ENCODE peak calls at places on chromosomes 7 and 10, in five cellular contexts. W, S, X, N and V are unnamed samples.

GRCh38 chr10:119306514-119306951 is 99.2 kb downstream of the GRK5 start:
- DNase-seq in N (no peak), W (no peak), X (peak; percentile 92), S (peak; percentile 62), V (peak; percentile 28)

GRCh38 chr7:16753102-16753931 is at the start of gene TSPAN13:
- DNase-seq in X (peak; percentile 87), N (peak; percentile 93), S (peak; percentile 10), W (peak; percentile 72), V (peak; percentile 46)

GRCh38 chr7:12017046-12017445 is 185.0 kb upstream of the THSD7A start:
- DNase-seq in W (no peak), S (no peak), X (no peak), N (no peak), V (no peak)

GRCh38 chr7:158028290-158028941 is 559.2 kb downstream of the PTPRN2 start:
- DNase-seq in S (no peak), W (no peak), N (no peak), X (no peak), V (no peak)

GRCh38 chr7:38232475-38233366 is 40.7 kb downstream of the TARP start:
- DNase-seq in W (no peak), N (no peak), S (peak; percentile 38), X (peak; percentile 36), V (no peak)

GRCh38 chr10:6086375-6087233 is 2.2 kb upstream of the RBM17 start:
- DNase-seq in W (peak; percentile 93), X (peak; percentile 90), S (peak; percentile 77), N (peak; percentile 55), V (peak; percentile 39)

GRCh38 chr7:129855234-129855673 is 97.5 kb downstream of the UBE2H start:
- DNase-seq in N (no peak), S (no peak), W (no peak), X (no peak), V (no peak)

GRCh38 chr10:42970451-42971250 is 106.2 kb upstream of the RET start:
- DNase-seq in W (no peak), S (peak; percentile 6), X (no peak), N (no peak), V (no peak)

GRCh38 chr7:1938788-1939433 is 268.8 kb downstream of the ELFN1 start:
- DNase-seq in N (no peak), S (no peak), W (no peak), X (peak; percentile 66), V (no peak)

GRCh38 chr10:58513189-58514101 is 773 bp downstream of the BICC1 start:
- DNase-seq in S (no peak), X (peak; percentile 2), N (peak; percentile 35), W (peak; percentile 17), V (no peak)

GRCh38 chr7:158309844-158310763 is 277.5 kb downstream of the PTPRN2 start:
- DNase-seq in W (no peak), S (no peak), N (no peak), X (no peak), V (no peak)

GRCh38 chr10:13882112-13882711 is 295.4 kb downstream of the PRPF18 start:
- DNase-seq in W (no peak), N (peak; percentile 81), S (no peak), X (no peak), V (no peak)

GRCh38 chr7:149468208-149468607 is 7.3 kb upstream of the ZNF777 start:
- DNase-seq in N (no peak), W (no peak), X (no peak), S (no peak), V (no peak)

GRCh38 chr10:123157210-123157609 is 3.0 kb downstream of the BUB3 start:
- DNase-seq in X (no peak), N (no peak), W (no peak), S (no peak), V (no peak)

GRCh38 chr7:134834689-134835462 is 55.4 kb downstream of the CALD1 start:
- DNase-seq in S (no peak), X (no peak), N (no peak), W (no peak), V (no peak)

GRCh38 chr10:59708816-59709471 is 706 bp downstream of the SLC16A9 start:
- DNase-seq in N (no peak), S (no peak), W (peak; percentile 15), X (peak; percentile 31), V (no peak)

GRCh38 chr10:24703700-24704099 is 20.0 kb downstream of the ARHGAP21 start:
- DNase-seq in N (no peak), X (no peak), S (no peak), W (no peak), V (no peak)

GRCh38 chr10:127565583-127565982 is 16.5 kb downstream of the NPS start:
- DNase-seq in X (no peak), W (no peak), S (no peak), N (no peak), V (no peak)